ENCODE peak calls at places on chromosomes 6 and 20, in four cellular contexts. P, A, C and R are unnamed samples.

GRCh38 chr6:43495409-43495941 is 14.7 kb downstream of the LRRC73 start:
- DNase-seq in P (no peak), A (no peak), C (no peak), R (no peak)

GRCh38 chr20:17226410-17227198 is at the start of gene PCSK2:
- DNase-seq in P (peak), A (peak), C (no peak), R (peak)

GRCh38 chr6:167512926-167513325 is 188.0 kb downstream of the TTLL2 start:
- DNase-seq in P (no peak), A (no peak), C (no peak), R (no peak)

GRCh38 chr20:48826064-48826463 is 1.7 kb downstream of the PREX1 start:
- DNase-seq in P (no peak), A (no peak), C (no peak), R (no peak)

GRCh38 chr6:55175078-55175777 is 913 bp downstream of the HCRTR2 start:
- DNase-seq in P (no peak), A (no peak), C (no peak), R (no peak)

GRCh38 chr6:75296811-75297779 is 12.5 kb upstream of the TMEM30A start:
- DNase-seq in P (peak), A (no peak), C (no peak), R (no peak)

GRCh38 chr20:58568441-58568931 is 53.3 kb upstream of the APCDD1L start:
- DNase-seq in P (no peak), A (no peak), C (no peak), R (no peak)

GRCh38 chr20:59493926-59494325 is 110.4 kb upstream of the PHACTR3 start:
- DNase-seq in P (no peak), A (no peak), C (no peak), R (no peak)

GRCh38 chr20:62980380-62980960 is 26.3 kb downstream of the BHLHE23 start:
- DNase-seq in P (no peak), A (no peak), C (peak), R (no peak)

GRCh38 chr6:160088069-160088773 is 33.4 kb upstream of the SLC22A1 start:
- DNase-seq in P (peak), A (peak), C (peak), R (peak)

GRCh38 chr6:150599199-150600002 is at the start of gene PLEKHG1:
- DNase-seq in P (peak), A (peak), C (no peak), R (no peak)

GRCh38 chr6:74519172-74519571 is 686.7 kb downstream of the COL12A1 start:
- DNase-seq in P (peak), A (no peak), C (peak), R (no peak)

GRCh38 chr6:137191238-137191637 is 17.8 kb upstream of the IL22RA2 start:
- DNase-seq in P (no peak), A (no peak), C (no peak), R (no peak)

GRCh38 chr6:166005846-166006592 is 161.6 kb downstream of the TBXT start:
- DNase-seq in P (peak), A (peak), C (no peak), R (no peak)

GRCh38 chr6:165660881-165661415 is 2.1 kb downstream of the PDE10A start:
- DNase-seq in P (no peak), A (no peak), C (no peak), R (no peak)

GRCh38 chr20:35892871-35893270 is 61.4 kb downstream of the SCAND1 start:
- DNase-seq in P (no peak), A (no peak), C (no peak), R (no peak)

GRCh38 chr20:49874601-49875116 is 40.7 kb downstream of the SPATA2 start:
- DNase-seq in P (no peak), A (no peak), C (no peak), R (no peak)

GRCh38 chr20:35600176-35600995 is 15.2 kb upstream of the SPAG4 start:
- DNase-seq in P (no peak), A (no peak), C (no peak), R (no peak)

GRCh38 chr20:16437387-16437990 is 135.8 kb downstream of the KIF16B start:
- DNase-seq in P (no peak), A (no peak), C (no peak), R (no peak)

GRCh38 chr20:9147553-9148024 is 78.7 kb downstream of the PLCB4 start:
- DNase-seq in P (peak), A (no peak), C (no peak), R (no peak)

GRCh38 chr6:3017304-3017703 is 17.6 kb downstream of the NQO2 start:
- DNase-seq in P (no peak), A (no peak), C (no peak), R (no peak)

GRCh38 chr20:38842558-38842981 is 37.1 kb downstream of the PPP1R16B start:
- DNase-seq in P (no peak), A (no peak), C (no peak), R (no peak)

GRCh38 chr20:44758247-44759101 is 12.8 kb downstream of the KCNK15 start:
- DNase-seq in P (no peak), A (no peak), C (no peak), R (no peak)

GRCh38 chr6:79215233-79215824 is 19.2 kb downstream of the HMGN3 start:
- DNase-seq in P (peak), A (no peak), C (no peak), R (no peak)

GRCh38 chr6:15502451-15503345 is 160.1 kb downstream of the DTNBP1 start:
- DNase-seq in P (no peak), A (no peak), C (no peak), R (no peak)

GRCh38 chr20:44761423-44761822 is 15.8 kb downstream of the KCNK15 start:
- DNase-seq in P (peak), A (no peak), C (no peak), R (no peak)

GRCh38 chr20:1299522-1299921 is 29.4 kb downstream of the SDCBP2 start:
- DNase-seq in P (no peak), A (no peak), C (no peak), R (no peak)

GRCh38 chr6:53526000-53526399 is 18.9 kb downstream of the GCLC start:
- DNase-seq in P (no peak), A (no peak), C (no peak), R (no peak)

GRCh38 chr6:37806213-37806612 is 13.3 kb upstream of the ZFAND3 start:
- DNase-seq in P (no peak), A (no peak), C (no peak), R (no peak)

GRCh38 chr6:75171581-75172360 is 34.1 kb downstream of the COL12A1 start:
- DNase-seq in P (peak), A (no peak), C (no peak), R (no peak)

GRCh38 chr6:159217595-159218275 is 48.5 kb downstream of the FNDC1 start:
- DNase-seq in P (peak), A (no peak), C (no peak), R (no peak)

GRCh38 chr6:148140772-148141557 is 201.7 kb upstream of the SASH1 start:
- DNase-seq in P (peak), A (no peak), C (no peak), R (no peak)

GRCh38 chr20:11814276-11814675 is 103.4 kb upstream of the BTBD3 start:
- DNase-seq in P (peak), A (no peak), C (no peak), R (no peak)

GRCh38 chr6:85574932-85575598 is 18.6 kb downstream of the SNX14 start:
- DNase-seq in P (peak), A (no peak), C (peak), R (peak)

GRCh38 chr20:51469578-51470520 is 72.7 kb downstream of the NFATC2 start:
- DNase-seq in P (no peak), A (no peak), C (no peak), R (no peak)

DNA sequence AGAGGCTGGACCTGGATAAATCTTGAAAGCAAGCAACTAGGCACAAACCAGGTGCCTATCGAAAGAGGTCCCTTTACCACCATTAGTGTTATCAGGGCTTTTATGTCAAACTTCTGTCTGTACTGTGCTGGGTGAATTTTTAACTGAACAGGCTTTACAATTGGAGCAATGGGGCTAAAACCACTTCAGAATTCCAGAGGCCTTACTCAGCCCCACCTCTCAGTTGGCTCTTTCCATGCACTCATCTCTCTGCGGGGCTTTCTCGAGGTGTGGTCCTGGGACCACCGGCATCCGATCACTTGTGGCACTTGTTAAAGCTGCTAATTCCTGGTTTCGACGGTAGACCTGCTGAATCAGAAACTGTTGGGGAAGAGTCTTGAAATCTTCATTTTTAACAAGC is 232.5 kb downstream of the SOX4 start:
- DNase-seq in P (no peak), A (no peak), C (no peak), R (no peak)
- TF ChIP-seq CTCF in P (no peak), A (no peak), C (no peak), R (no peak)

DNA sequence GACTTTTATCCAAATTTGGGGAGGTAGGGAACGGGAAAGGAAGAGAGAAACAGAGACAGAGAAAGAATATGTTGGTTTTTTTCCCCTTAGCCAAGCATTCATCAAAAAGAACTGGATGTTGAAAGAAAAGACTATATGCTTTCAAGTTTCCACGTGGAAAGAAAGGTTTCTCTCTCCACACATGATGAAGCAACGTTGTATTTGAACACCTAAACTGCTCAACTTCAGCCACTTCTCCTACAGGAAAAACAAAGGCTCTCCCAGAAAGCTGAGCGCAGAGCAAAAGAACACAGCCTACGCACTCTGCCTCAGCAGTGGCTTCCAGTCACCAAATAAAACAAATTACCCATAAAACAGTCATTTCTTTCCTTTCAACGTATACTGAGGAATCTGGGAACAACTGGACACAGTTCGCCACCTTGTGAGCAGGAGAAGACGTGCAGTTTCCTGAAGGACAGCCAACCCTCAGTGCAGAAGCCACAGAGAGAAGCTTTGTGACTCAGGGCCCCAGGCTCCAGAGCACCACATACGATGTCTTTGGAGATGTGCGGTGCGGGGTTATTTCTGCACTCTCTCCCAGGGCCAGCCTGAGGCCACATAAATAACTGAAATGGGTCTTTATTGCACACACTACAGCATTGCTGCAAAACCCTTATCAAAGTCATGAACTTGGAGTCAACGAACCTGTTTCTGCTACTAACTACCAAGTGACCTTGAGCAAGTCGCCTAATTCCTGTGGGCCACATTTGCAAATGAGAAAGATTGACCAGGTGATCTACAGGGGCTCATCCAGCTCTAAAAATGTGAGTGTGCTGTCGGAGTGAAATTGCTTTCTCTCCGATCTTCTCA is 10.1 kb downstream of the IL17F start:
- DNase-seq in P (peak), A (peak), C (peak), R (peak)
- TF ChIP-seq CTCF in P (peak), A (peak), C (peak), R (peak)

GRCh38 chr6:168571268-168571667 is 130.3 kb downstream of the SMOC2 start:
- DNase-seq in P (no peak), A (no peak), C (no peak), R (no peak)
- TF ChIP-seq CTCF in P (no peak), A (no peak), C (no peak), R (no peak)

DNA sequence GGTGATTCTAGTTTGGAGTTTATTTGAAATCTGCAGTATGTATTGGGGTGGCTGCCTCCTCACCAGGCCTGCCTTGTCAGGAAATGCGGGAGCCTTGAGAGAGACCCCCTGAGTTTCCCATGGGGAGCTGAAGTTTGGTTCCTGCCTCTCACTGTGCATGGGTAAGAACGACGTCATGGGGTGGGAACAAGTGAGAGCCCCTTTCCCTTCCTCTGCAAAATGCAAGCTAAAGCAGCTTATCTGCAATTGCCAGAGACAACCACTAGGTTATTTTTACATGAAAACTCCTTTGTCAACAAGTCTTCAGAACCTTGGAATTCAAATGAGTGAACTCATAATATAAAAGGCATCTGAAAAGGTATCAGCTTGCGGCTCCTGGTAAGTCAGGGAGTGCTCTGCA is 58.4 kb downstream of the TMEM170B start:
- DNase-seq in P (no peak), A (no peak), C (no peak), R (no peak)
- TF ChIP-seq CTCF in P (peak), A (peak), C (peak), R (no peak)

GRCh38 chr6:33412140-33413009 is 1.6 kb downstream of the PHF1 start:
- DNase-seq in P (no peak), A (no peak), C (no peak), R (no peak)

GRCh38 chr6:33411632-33412005 is 805 bp downstream of the PHF1 start:
- DNase-seq in P (no peak), A (no peak), C (no peak), R (no peak)

GRCh38 chr6:33410050-33410710 is 634 bp upstream of the PHF1 start:
- DNase-seq in P (peak), A (peak), C (peak), R (peak)

GRCh38 chr6:33413200-33413599 is 2.4 kb downstream of the PHF1 start:
- DNase-seq in P (no peak), A (no peak), C (no peak), R (no peak)

GRCh38 chr6:33410711-33411631 is at the start of gene PHF1:
- DNase-seq in P (peak), A (peak), C (no peak), R (peak)
- TF ChIP-seq CTCF in P (no peak), A (no peak), C (no peak), R (no peak)

GRCh38 chr6:1388081-1388926 is 1.1 kb upstream of the FOXF2 start:
- DNase-seq in P (no peak), A (no peak), C (no peak), R (no peak)
- TF ChIP-seq CTCF in P (no peak), A (no peak), C (no peak), R (no peak)

DNA sequence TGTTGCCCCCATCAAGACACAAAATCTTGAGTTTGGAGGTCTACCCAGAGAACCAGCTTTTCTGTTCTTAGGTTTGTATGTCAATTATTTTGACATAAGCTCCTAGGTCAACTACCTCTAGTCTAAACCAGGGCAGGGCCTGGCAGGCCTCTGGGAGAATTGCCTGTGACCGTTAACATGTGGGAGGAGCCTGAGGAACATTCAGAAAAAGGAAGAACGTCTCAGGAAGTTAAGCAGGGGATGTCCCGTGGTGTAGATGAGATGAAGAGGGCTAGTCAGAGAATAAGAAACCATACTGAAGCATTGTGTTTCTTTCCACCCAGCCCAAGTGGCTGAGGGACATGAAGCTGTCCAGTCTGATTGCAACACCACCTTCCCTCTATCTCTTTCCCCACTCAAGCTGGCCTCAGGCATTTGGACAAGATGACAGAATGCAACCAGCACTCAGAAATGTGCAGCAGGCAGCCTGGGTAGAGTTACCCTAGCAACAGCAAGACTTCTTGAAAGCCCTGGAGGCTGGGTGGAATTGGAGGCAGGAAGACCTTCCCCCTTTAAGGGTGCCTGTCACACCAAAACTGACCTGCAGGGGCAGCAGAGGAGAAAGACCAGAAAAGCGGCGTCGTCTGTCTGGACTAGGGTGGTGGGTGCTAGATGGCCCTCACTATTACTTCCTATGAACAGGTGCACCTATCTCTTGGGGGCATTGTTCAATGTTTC is 186.2 kb downstream of the UNC5CL start:
- DNase-seq in P (no peak), A (no peak), C (no peak), R (no peak)
- TF ChIP-seq CTCF in P (peak), A (peak), C (peak), R (peak)